ENCODE peak calls at places on chromosomes 16 and 17, in seven cellular contexts. C is fibroblast of lung, E is neural crest cell, W is ascending aorta, G is lower leg skin, J is BJ, B is MM.1S. R is an unnamed sample.

GRCh38 chr16:19884611-19885455 is at the start of gene GPRC5B:
- DNase-seq in G (peak; percentile 90), J (no peak), C (peak; percentile 33), E (peak; percentile 33), B (peak; percentile 33), W (no peak), R (no peak)

GRCh38 chr17:28478940-28479615 is 5.6 kb downstream of the SLC13A2 start:
- DNase-seq in W (no peak), G (no peak), E (no peak), C (no peak), J (no peak), B (no peak), R (no peak)

GRCh38 chr17:81952792-81953228 is 5.8 kb upstream of the MYADML2 start:
- DNase-seq in C (no peak), W (no peak), G (no peak), B (no peak), J (no peak), E (no peak), R (no peak)

GRCh38 chr17:74201250-74201649 is 2.2 kb upstream of the RPL38 start:
- DNase-seq in J (no peak), G (no peak), B (no peak), E (no peak), C (no peak), W (no peak), R (no peak)

GRCh38 chr17:56291226-56291805 is 138.0 kb downstream of the ANKFN1 start:
- DNase-seq in B (no peak), C (no peak), G (no peak), E (no peak), J (no peak), W (no peak), R (no peak)

GRCh38 chr17:35103271-35103670 is 16.4 kb downstream of the RAD51D start:
- DNase-seq in J (no peak), E (no peak), G (no peak), W (no peak), C (no peak), B (no peak), R (no peak)

GRCh38 chr17:81401727-81402529 is 6.7 kb downstream of the BAHCC1 start:
- DNase-seq in C (peak; percentile 63), E (peak; percentile 43), J (no peak), W (no peak), B (no peak), G (no peak), R (no peak)

GRCh38 chr17:2707721-2708584 is 3.6 kb downstream of the CLUH start:
- DNase-seq in W (peak; percentile 23), E (peak; percentile 39), J (no peak), G (peak; percentile 87), C (no peak), B (no peak), R (no peak)

GRCh38 chr17:28928061-28928460 is 23.3 kb downstream of the PHF12 start:
- DNase-seq in B (no peak), C (peak; percentile 60), W (no peak), E (no peak), J (no peak), G (no peak), R (peak; percentile 84)

GRCh38 chr17:28968269-28968913 is 17.1 kb upstream of the PHF12 start:
- DNase-seq in G (no peak), B (no peak), J (no peak), E (peak; percentile 38), C (peak; percentile 49), W (no peak), R (no peak)

GRCh38 chr17:79593636-79594035 is 17.2 kb downstream of the RBFOX3 start:
- DNase-seq in J (no peak), B (no peak), C (no peak), W (no peak), E (no peak), G (no peak), R (no peak)

GRCh38 chr16:30934827-30935557 is 11.6 kb downstream of the FBXL19 start:
- DNase-seq in E (peak; percentile 45), J (no peak), G (peak; percentile 88), W (no peak), B (peak; percentile 17), C (peak; percentile 35), R (no peak)

GRCh38 chr17:30576326-30576861 is 99.2 kb downstream of the GOSR1 start:
- DNase-seq in W (no peak), J (no peak), E (no peak), C (no peak), G (peak; percentile 62), B (no peak), R (no peak)

GRCh38 chr17:49496866-49497146 is 1.7 kb downstream of the NGFR start:
- DNase-seq in W (no peak), G (no peak), B (no peak), J (no peak), C (no peak), E (no peak), R (no peak)

GRCh38 chr17:49494937-49495841 is at the start of gene NGFR:
- DNase-seq in B (peak; percentile 58), G (no peak), W (no peak), C (peak; percentile 45), E (peak; percentile 42), J (no peak), R (no peak)

GRCh38 chr17:49497147-49498036 is 2.3 kb downstream of the NGFR start:
- DNase-seq in J (no peak), C (peak; percentile 63), B (no peak), W (peak; percentile 55), G (peak; percentile 91), E (peak; percentile 41), R (no peak)

GRCh38 chr17:49495842-49496182 is 719 bp downstream of the NGFR start:
- DNase-seq in W (no peak), B (no peak), C (no peak), J (no peak), E (no peak), G (no peak), R (no peak)

GRCh38 chr17:49496183-49496865 is 1.2 kb downstream of the NGFR start:
- DNase-seq in B (peak; percentile 49), G (peak; percentile 94), W (no peak), E (peak; percentile 88), J (no peak), C (peak; percentile 44), R (no peak)
- TF ChIP-seq CTCF in B (peak; percentile 66), G (no peak), W (peak; percentile 85), E (peak; percentile 86), J (peak; percentile 41), C (peak; percentile 49), R (peak; percentile 57)

GRCh38 chr16:17773698-17774101 is 302.9 kb upstream of the XYLT1 start:
- DNase-seq in G (no peak), W (no peak), C (peak; percentile 53), J (no peak), B (no peak), E (no peak), R (no peak)

GRCh38 chr16:17766012-17766411 is 295.3 kb upstream of the XYLT1 start:
- DNase-seq in E (no peak), G (no peak), B (peak; percentile 59), W (no peak), C (no peak), J (no peak), R (no peak)

GRCh38 chr16:17768257-17768656 is 297.5 kb upstream of the XYLT1 start:
- DNase-seq in G (no peak), E (no peak), C (peak; percentile 88), B (no peak), W (no peak), J (peak; percentile 68), R (no peak)

GRCh38 chr16:17775061-17775460 is 304.3 kb upstream of the XYLT1 start:
- DNase-seq in W (no peak), B (no peak), J (no peak), E (no peak), G (no peak), C (peak; percentile 41), R (no peak)

GRCh38 chr16:17770104-17770503 is 299.3 kb upstream of the XYLT1 start:
- DNase-seq in W (no peak), G (no peak), E (no peak), J (no peak), C (no peak), B (no peak), R (no peak)
- TF ChIP-seq CTCF in W (no peak), G (no peak), E (no peak), J (no peak), C (no peak), B (no peak), R (no peak)

GRCh38 chr16:49589721-49590120 is 216.1 kb downstream of the C16orf78 start:
- DNase-seq in E (no peak), B (no peak), C (no peak), J (no peak), G (peak; percentile 60), W (no peak), R (no peak)

GRCh38 chr16:49590166-49590871 is 216.7 kb downstream of the C16orf78 start:
- DNase-seq in J (no peak), W (no peak), C (no peak), G (peak; percentile 76), E (no peak), B (no peak), R (no peak)

GRCh38 chr16:49594706-49595534 is 221.3 kb downstream of the C16orf78 start:
- DNase-seq in E (no peak), B (no peak), G (peak; percentile 59), J (no peak), W (no peak), C (no peak), R (no peak)

GRCh38 chr16:49593423-49594040 is 219.9 kb downstream of the C16orf78 start:
- DNase-seq in E (no peak), G (peak; percentile 80), J (no peak), W (no peak), C (no peak), B (no peak), R (no peak)

GRCh38 chr16:49592507-49593422 is 219.2 kb downstream of the C16orf78 start:
- DNase-seq in W (no peak), E (peak; percentile 45), B (peak; percentile 21), C (peak; percentile 19), J (no peak), G (peak; percentile 78), R (no peak)
- TF ChIP-seq CTCF in W (peak; percentile 65), E (peak; percentile 79), B (peak; percentile 73), C (peak; percentile 72), J (peak; percentile 81), G (no peak), R (peak; percentile 84)

GRCh38 chr17:76293106-76293505 is 15.0 kb downstream of the QRICH2 start:
- DNase-seq in E (no peak), C (no peak), W (no peak), G (no peak), J (no peak), B (no peak), R (no peak)

GRCh38 chr17:76296889-76297288 is 11.2 kb downstream of the QRICH2 start:
- DNase-seq in W (no peak), J (no peak), E (no peak), B (no peak), C (no peak), G (no peak), R (no peak)

GRCh38 chr17:76296186-76296585 is 11.9 kb downstream of the QRICH2 start:
- DNase-seq in E (no peak), G (no peak), B (no peak), W (no peak), J (no peak), C (no peak), R (no peak)

GRCh38 chr17:76297436-76297835 is 10.6 kb downstream of the QRICH2 start:
- DNase-seq in B (no peak), W (no peak), C (no peak), J (no peak), E (no peak), G (no peak), R (no peak)

DNA sequence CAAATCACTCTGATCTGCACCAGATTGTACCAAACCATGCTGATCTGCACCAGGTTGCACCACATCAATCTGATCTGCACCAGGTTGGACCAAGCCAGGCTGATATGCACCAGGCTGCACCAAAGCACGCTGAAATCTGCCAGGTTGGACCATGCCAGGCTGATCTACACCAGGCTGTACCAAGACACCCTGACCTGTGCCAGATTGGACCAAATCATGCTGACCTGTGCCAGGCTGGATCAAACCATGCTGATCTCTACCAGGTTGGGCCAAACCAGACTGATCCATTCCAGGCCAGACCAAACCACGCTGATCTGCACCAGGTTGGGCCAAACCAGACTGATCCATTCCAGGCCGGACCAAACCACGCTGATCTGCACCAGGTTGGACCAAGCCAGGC is 15.5 kb downstream of the QRICH2 start:
- DNase-seq in G (no peak), C (no peak), J (no peak), B (no peak), W (no peak), E (no peak), R (no peak)
- TF ChIP-seq CTCF in G (no peak), C (no peak), J (no peak), B (no peak), W (no peak), E (no peak), R (no peak)

R was measured in epithelial cell of proximal tubule.